ENCODE peak calls at places on chromosomes 12 and 14, in ten cellular contexts. Y, J, K, W, H, T, B, A, C and P are unnamed samples.

GRCh38 chr12:132433641-132434395 is 56.1 kb upstream of the FBRSL1 start:
- DNase-seq in C (no peak), H (no peak), W (no peak), J (no peak), K (no peak), T (no peak), A (no peak), B (no peak), Y (no peak), P (no peak)

GRCh38 chr12:126899926-126900792 is 1366.8 kb upstream of the TMEM132C start:
- DNase-seq in H (no peak), J (no peak), B (no peak), C (no peak), T (no peak), W (no peak), K (no peak), Y (no peak), A (no peak), P (no peak)

GRCh38 chr12:131829351-131829794 is 1.2 kb downstream of the MMP17 start:
- DNase-seq in T (no peak), A (no peak), J (peak), K (no peak), C (peak), Y (no peak), H (no peak), B (no peak), W (no peak), P (no peak)

GRCh38 chr14:105665247-105665950 is 139.0 kb downstream of the TMEM121 start:
- DNase-seq in W (no peak), B (no peak), H (no peak), J (no peak), K (no peak), T (no peak), Y (no peak), A (no peak), C (no peak), P (no peak)

GRCh38 chr12:75533239-75533638 is 21.8 kb upstream of the KRR1 start:
- DNase-seq in B (no peak), Y (no peak), A (no peak), T (no peak), W (no peak), C (no peak), J (no peak), K (no peak), H (no peak), P (no peak)

GRCh38 chr14:103543721-103544626 is 15.0 kb downstream of the TRMT61A start:
- DNase-seq in J (no peak), H (peak), C (peak), K (no peak), Y (no peak), A (peak), W (no peak), B (no peak), T (peak), P (peak)

GRCh38 chr12:71469235-71469873 is 29.8 kb downstream of the LGR5 start:
- DNase-seq in H (no peak), A (peak), W (no peak), Y (peak), B (no peak), K (no peak), J (no peak), T (no peak), C (peak), P (no peak)

GRCh38 chr14:99986416-99986815 is 78.8 kb upstream of the EVL start:
- DNase-seq in B (no peak), C (no peak), K (no peak), Y (no peak), J (no peak), A (no peak), H (no peak), W (no peak), T (no peak), P (no peak)

GRCh38 chr12:88970742-88971141 is 381.6 kb downstream of the DUSP6 start:
- DNase-seq in T (no peak), W (no peak), K (no peak), A (no peak), J (no peak), H (no peak), Y (no peak), B (no peak), C (no peak), P (no peak)

GRCh38 chr12:9039397-9039977 is 50.1 kb downstream of the KLRG1 start:
- DNase-seq in B (no peak), W (peak), T (no peak), A (peak), H (no peak), Y (peak), K (peak), J (no peak), C (peak), P (no peak)

GRCh38 chr12:92080390-92081285 is 65.0 kb downstream of the BTG1 start:
- DNase-seq in K (peak), T (no peak), H (no peak), J (no peak), A (no peak), Y (no peak), B (no peak), W (no peak), C (peak), P (no peak)

GRCh38 chr12:94262228-94263010 is 114.0 kb downstream of the PLXNC1 start:
- DNase-seq in C (peak), H (peak), W (peak), T (peak), K (peak), Y (peak), A (no peak), J (peak), B (peak), P (no peak)

GRCh38 chr12:105267711-105268110 is 31.7 kb upstream of the APPL2 start:
- DNase-seq in B (no peak), Y (no peak), C (no peak), H (no peak), J (no peak), A (no peak), W (no peak), K (no peak), T (no peak), P (no peak)

GRCh38 chr14:105944632-105945610 is 418.5 kb downstream of the TMEM121 start:
- DNase-seq in H (peak), J (no peak), A (peak), T (peak), K (peak), W (peak), B (no peak), C (no peak), Y (peak), P (no peak)

GRCh38 chr12:29133680-29134079 is 15.4 kb upstream of the FAR2 start:
- DNase-seq in J (no peak), W (no peak), H (no peak), C (no peak), B (no peak), K (no peak), Y (no peak), T (no peak), A (no peak), P (no peak)

GRCh38 chr12:41188841-41189394 is 798 bp downstream of the PDZRN4 start:
- DNase-seq in C (no peak), H (no peak), W (no peak), K (peak), B (no peak), Y (no peak), J (no peak), A (peak), T (no peak), P (no peak)

DNA sequence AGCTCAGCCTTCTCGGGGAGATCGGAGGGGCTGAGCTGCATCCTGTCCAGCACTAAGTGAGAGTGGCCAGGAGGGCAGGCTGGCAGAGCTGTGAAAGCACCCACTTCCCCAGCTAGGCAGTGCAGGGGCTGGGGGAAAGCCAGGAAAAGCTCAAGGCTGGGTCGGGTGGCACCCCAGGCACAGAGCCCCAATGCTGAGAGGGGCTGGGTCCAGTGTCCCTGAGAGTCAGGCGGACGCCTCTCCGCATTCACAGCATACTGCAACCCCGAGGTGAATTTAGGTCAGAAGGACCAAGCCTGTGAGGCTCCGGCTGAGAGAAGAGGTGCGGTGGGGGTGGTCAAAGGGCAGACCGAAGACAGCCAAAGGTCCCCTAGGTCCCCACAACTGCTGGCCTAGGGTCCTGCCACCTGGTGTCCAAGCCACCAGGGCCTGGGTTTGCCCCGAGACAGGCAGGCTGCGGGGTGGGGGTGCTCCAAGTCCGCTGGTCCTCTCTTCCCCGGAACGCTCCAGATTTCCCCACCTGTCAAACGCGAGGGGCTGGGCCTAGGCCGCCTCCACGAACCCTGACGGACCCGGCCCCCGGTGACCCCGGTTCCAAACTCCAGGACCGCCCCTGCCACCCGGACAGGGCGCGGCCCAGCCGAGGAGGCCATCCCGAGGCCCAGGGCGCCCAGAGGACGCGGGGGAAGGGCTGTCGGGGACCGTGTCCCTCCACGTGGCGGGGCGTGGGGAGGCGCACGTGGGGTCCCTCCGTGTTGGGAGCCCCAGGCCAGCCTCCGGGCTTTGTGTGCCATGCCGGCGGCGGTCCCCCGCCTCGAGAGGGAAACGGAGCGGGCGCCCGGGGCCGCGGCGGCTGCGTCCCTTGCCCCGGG is 527 bp downstream of the CAMKK2 start:
- DNase-seq in T (no peak), B (no peak), C (peak), J (peak), K (peak), H (no peak), W (peak), Y (peak), A (peak), P (peak)
- TF ChIP-seq CTCF in T (peak), B (no peak), C (no peak), J (no peak), K (no peak), H (no peak), W (no peak), Y (peak), A (no peak), P (no peak)

DNA sequence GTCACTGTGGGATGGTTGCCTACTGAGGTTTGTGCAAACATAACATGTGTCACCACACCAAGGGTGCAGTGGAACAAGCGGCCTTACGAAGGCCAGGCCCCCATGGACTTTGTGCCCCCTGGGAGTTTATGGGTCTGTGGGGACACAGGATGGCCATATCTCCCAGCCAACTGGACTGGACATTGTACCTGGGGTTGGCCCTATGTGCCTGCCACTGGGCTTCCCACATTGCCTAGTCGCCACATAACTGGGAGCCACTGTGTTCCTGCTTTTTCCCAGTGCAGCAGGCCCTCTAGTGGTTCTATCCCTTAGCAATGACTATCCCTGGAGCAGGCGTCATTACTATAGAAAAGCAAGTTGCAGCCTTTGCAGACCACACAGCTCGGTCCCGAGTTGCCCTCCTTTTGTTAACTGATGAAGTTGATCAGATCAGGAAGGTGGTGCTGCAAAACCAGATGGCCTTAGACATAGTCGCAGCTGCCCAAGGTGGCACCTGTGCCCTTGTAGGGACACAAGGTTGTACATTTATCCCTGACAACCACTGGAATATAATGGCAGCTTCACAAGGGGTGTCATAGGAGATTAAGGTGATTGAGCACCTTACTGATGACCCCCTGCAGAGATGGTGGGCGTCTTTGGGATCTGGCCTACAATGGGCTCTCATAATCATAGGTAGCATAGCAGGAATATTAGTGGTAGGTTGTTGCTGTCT is 15.2 kb upstream of the RNASE12 start:
- DNase-seq in A (peak), B (no peak), W (peak), Y (no peak), K (peak), C (peak), J (no peak), H (no peak), T (no peak), P (no peak)
- TF ChIP-seq CTCF in A (peak), B (peak), W (peak), Y (peak), K (peak), C (peak), J (no peak), H (peak), T (peak), P (peak)

GRCh38 chr12:116504438-116504837 is 54.7 kb upstream of the MAP1LC3B2 start:
- DNase-seq in A (no peak), B (no peak), T (no peak), H (no peak), C (no peak), Y (no peak), K (no peak), J (no peak), W (no peak), P (no peak)
- TF ChIP-seq CTCF in A (no peak), B (no peak), T (no peak), H (no peak), C (no peak), Y (no peak), K (no peak), J (no peak), W (no peak), P (no peak)

DNA sequence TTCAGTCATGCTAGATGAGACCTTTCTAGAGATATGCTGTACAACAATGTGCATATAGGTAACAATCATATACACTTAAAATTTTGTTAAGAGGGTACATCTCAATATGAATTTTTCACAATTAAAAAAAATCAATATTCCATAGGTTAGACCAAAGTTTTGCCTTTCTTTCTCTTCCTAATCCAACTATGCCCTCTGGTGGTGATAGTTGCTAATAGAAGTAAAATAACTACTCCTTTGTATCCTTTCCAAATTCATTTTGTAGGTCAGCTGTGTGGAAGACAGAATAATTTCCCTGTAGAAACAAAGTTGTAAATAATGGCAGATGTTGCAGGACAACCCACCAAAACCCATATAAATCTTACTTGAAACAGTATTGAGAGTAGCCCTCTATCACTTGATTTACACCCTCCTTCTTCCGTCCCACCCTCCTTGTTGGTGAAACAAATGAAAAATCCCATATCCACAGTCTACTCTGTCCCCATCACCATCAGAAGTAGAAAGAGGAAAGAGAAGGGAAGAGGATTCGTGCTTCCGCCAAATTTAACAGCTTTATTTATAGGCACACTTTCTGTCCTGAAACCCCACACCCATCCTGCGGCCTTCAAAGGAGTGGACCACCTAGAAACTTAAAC is 34.2 kb upstream of the KICS2 start:
- DNase-seq in W (peak), Y (peak), A (peak), B (no peak), T (no peak), C (peak), H (no peak), J (no peak), K (peak), P (no peak)
- TF ChIP-seq CTCF in W (peak), Y (peak), A (no peak), B (peak), T (peak), C (peak), H (peak), J (peak), K (no peak), P (peak)

GRCh38 chr12:100348657-100349454 is 8.0 kb upstream of the SLC17A8 start:
- DNase-seq in W (peak), A (peak), T (no peak), B (no peak), H (no peak), J (no peak), C (peak), Y (no peak), K (no peak), P (no peak)
- TF ChIP-seq CTCF in W (no peak), A (peak), T (no peak), B (no peak), H (no peak), J (no peak), C (peak), Y (peak), K (no peak), P (peak)

GRCh38 chr12:90366286-90366685 is 588.7 kb downstream of the CCER1 start:
- DNase-seq in B (no peak), C (peak), Y (no peak), H (no peak), K (no peak), J (no peak), W (no peak), T (no peak), A (no peak), P (no peak)
- TF ChIP-seq CTCF in B (no peak), C (no peak), Y (no peak), H (no peak), K (no peak), J (no peak), W (no peak), T (no peak), A (no peak), P (no peak)